ENCODE peak calls at places on chromosome 17, in seven cellular contexts. T is HCT116, A is endothelial cell of umbilical vein, L is neural progenitor cell, Y is K562, M is PC-9, E is astrocyte. Z is an unnamed sample.

GRCh38 chr17:6936370-6937028 is 59.4 kb upstream of the ALOX12 start:
- DNase-seq in Y (no peak), A (peak; percentile 38), L (no peak), M (no peak), T (no peak), E (peak; percentile 5), Z (no peak)

GRCh38 chr17:50187403-50187735 is 14.1 kb downstream of the COL1A1 start:
- DNase-seq in A (no peak), Y (no peak), T (no peak), L (no peak), E (no peak), M (no peak), Z (no peak)

GRCh38 chr17:55273579-55274370 is 9.0 kb downstream of the HLF start:
- DNase-seq in M (no peak), A (no peak), T (no peak), L (no peak), E (no peak), Y (no peak), Z (no peak)

GRCh38 chr17:48011405-48012150 is 26.0 kb downstream of the COPZ2 start:
- DNase-seq in E (peak; percentile 22), A (peak; percentile 43), Y (peak; percentile 57), M (no peak), L (peak; percentile 64), T (peak; percentile 35), Z (peak; percentile 82)

GRCh38 chr17:77433385-77434135 is 292.8 kb downstream of the SEC14L1 start:
- DNase-seq in A (no peak), Y (no peak), L (no peak), M (no peak), E (peak; percentile 42), T (no peak), Z (no peak)

GRCh38 chr17:81031571-81032550 is 3.1 kb upstream of the BAIAP2 start:
- DNase-seq in L (no peak), Y (no peak), A (no peak), M (no peak), E (no peak), T (no peak), Z (no peak)

GRCh38 chr17:70171159-70171558 is 1.8 kb downstream of the KCNJ2 start:
- DNase-seq in M (no peak), L (no peak), T (no peak), Y (no peak), A (peak; percentile 69), E (no peak), Z (no peak)

GRCh38 chr17:43014020-43014615 is 7.5 kb downstream of the IFI35 start:
- DNase-seq in A (no peak), M (no peak), E (no peak), T (no peak), L (no peak), Y (no peak), Z (no peak)

GRCh38 chr17:35257080-35257701 is 14.3 kb downstream of the SLFN5 start:
- DNase-seq in M (peak; percentile 92), Y (no peak), A (peak; percentile 95), T (peak; percentile 59), L (no peak), E (peak; percentile 61), Z (peak; percentile 90)

GRCh38 chr17:8324132-8324531 is 14.1 kb downstream of the ARHGEF15 start:
- DNase-seq in L (no peak), M (no peak), A (no peak), T (no peak), E (no peak), Y (no peak), Z (no peak)

GRCh38 chr17:59730268-59730834 is 22.9 kb downstream of the VMP1 start:
- DNase-seq in M (no peak), E (no peak), L (no peak), A (no peak), Y (no peak), T (no peak), Z (no peak)

GRCh38 chr17:17446666-17447155 is 30.1 kb upstream of the MED9 start:
- DNase-seq in L (no peak), Y (no peak), M (no peak), T (no peak), A (no peak), E (no peak), Z (no peak)

GRCh38 chr17:64448665-64449512 is at the start of gene MILR1:
- DNase-seq in Y (peak; percentile 28), T (peak; percentile 65), E (peak; percentile 93), A (peak; percentile 92), M (peak; percentile 97), L (no peak), Z (peak; percentile 90)

GRCh38 chr17:48619821-48620496 is 4.9 kb upstream of the HOXB8 start:
- DNase-seq in L (peak; percentile 57), A (no peak), T (no peak), M (no peak), Y (no peak), E (no peak), Z (no peak)

GRCh38 chr17:59712856-59713255 is 5.4 kb downstream of the VMP1 start:
- DNase-seq in T (no peak), M (no peak), L (no peak), A (no peak), E (no peak), Y (no peak), Z (no peak)

GRCh38 chr17:57519199-57519598 is 225.9 kb downstream of the CCDC182 start:
- DNase-seq in M (peak; percentile 69), E (peak; percentile 54), A (no peak), T (no peak), Y (no peak), L (no peak), Z (peak; percentile 74)

GRCh38 chr17:34716291-34716690 is 136.9 kb downstream of the TMEM132E start:
- DNase-seq in A (no peak), T (no peak), Y (no peak), M (no peak), L (no peak), E (no peak), Z (no peak)

GRCh38 chr17:2138768-2139167 is 83.9 kb downstream of the HIC1 start:
- DNase-seq in E (peak; percentile 55), L (no peak), M (peak; percentile 80), Y (no peak), T (no peak), A (peak; percentile 50), Z (no peak)

GRCh38 chr17:79842656-79843474 is 3.6 kb upstream of the CBX4 start:
- DNase-seq in A (peak; percentile 11), E (no peak), M (no peak), Y (no peak), T (no peak), L (peak; percentile 63), Z (peak; percentile 34)
- TF ChIP-seq EZH2 in A (peak; percentile 99), E (peak; percentile 96), M (no peak), Y (no peak), T (no peak), L (peak; percentile 91), Z (peak; percentile 96)

DNA sequence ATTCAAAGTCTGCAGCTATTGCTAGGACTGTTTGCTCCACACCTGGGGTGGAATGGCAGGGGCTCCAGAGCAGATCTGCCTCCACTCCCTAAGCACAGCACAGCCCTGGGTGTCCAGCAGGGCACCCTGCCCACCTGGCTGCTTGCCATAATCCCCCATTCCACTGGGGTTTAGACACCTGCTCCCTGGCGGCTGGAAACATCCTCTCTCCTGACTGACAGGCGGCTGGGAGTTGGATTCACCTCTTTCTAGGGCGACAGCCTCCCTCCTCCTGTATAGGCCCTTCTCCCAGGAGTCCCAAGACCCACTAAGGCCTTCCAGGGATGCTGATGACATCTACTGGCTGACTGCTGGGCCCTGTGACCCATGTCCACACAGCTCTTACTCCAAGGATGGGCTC is 18.0 kb downstream of the HDAC5 start:
- DNase-seq in M (no peak), E (no peak), T (no peak), A (no peak), L (no peak), Y (no peak), Z (no peak)
- TF ChIP-seq CTCF in M (no peak), E (no peak), T (no peak), A (no peak), L (no peak), Y (no peak), Z (no peak)

DNA sequence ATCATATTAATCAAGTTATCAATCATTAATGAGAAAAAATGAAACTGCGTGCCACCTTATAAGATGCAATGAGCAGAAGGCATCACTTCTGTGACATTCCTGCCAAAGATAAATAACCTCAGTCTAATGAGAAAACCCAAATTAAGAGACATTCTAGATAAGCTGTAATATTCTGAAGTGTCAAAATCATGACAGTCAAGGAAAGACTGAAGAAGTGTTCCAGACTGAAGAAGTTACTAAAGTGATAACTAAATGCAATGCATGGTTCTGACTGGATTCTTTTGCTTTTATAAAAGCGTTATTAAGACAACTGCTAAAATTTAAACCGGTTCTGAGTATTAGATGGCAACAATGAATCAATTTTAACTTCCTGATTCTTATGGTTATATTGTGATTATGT is 30.9 kb downstream of the BRIP1 start:
- DNase-seq in T (no peak), E (no peak), M (no peak), L (no peak), A (no peak), Y (no peak), Z (no peak)
- H3K4me3 ChIP-seq in T (no peak overlapping the region), E (no peak overlapping the region), M (no peak overlapping the region), L (no peak overlapping the region), A (no peak overlapping the region), Y (no peak overlapping the region), Z (no peak overlapping the region)

DNA sequence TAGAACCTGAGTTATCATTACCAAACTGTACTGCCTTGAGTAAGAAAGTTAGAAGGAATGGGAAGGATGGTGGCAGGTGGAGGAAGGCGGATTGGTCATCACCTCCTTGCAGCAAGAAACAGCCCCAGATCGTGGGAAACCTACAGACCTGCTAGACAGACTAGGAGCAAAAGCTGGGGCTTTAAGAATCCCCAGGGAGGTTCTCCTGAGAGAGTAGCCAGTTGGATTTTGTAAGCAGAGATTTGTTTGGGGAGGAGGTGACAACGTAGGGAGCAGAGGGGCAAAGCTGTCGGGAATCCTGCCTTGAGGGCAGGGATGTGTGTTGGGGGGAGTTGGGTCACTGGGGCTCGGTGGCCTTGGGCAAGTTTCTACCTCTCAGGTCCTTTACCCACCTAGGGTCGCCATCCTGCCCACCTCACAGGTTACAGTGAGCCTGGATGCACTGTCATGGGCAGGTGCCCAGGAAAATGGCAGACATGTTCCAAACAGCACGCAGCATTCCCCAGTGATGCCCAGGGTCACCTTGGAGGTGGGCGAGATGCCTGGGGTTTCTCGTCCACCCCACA is 49.2 kb upstream of the STH start:
- DNase-seq in A (no peak), Y (no peak), M (no peak), T (no peak), E (no peak), L (no peak), Z (no peak)
- TF ChIP-seq EZH2 in A (no peak), Y (no peak), M (no peak), T (no peak), E (no peak), L (no peak), Z (no peak)

DNA sequence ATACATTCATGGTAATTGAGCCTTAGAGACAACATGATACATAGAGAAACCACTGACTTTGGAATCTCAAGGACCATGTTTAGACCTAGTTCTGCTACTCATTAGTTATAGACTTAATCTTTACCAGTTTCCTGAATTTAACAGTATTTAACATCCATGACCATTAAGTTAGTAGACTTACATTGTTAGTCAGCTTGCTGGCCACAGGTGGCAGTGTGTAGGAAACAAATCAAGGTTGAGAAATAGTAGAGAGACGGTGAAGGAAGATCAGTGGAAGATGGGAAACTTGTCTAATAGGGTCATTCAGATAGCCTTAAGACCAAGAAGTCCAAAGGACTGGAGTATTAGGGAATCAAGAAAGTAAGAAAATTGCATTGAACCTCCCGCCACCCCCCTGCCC is 31.0 kb downstream of the OMG start:
- DNase-seq in M (no peak), L (no peak), A (no peak), E (no peak), Y (no peak), T (no peak), Z (no peak)
- TF ChIP-seq CTCF in M (peak; percentile 34), L (peak; percentile 48), A (no peak), E (peak; percentile 16), Y (peak; percentile 35), T (peak; percentile 52), Z (peak; percentile 41)

Z was measured in PC-3.